ENCODE peak calls at places on chromosomes 7 and 10, in four cellular contexts. W, Z, B and H are unnamed samples.

GRCh38 chr10:19412531-19412930 is 363.9 kb downstream of the MALRD1 start:
- DNase-seq in Z (no peak), W (no peak), B (peak; percentile 74), H (peak; percentile 17)

GRCh38 chr10:29535012-29535777 is 99.6 kb downstream of the SVIL start:
- DNase-seq in Z (no peak), W (peak; percentile 69), B (peak; percentile 79), H (peak; percentile 50)

GRCh38 chr7:123220396-123220795 is 20.6 kb upstream of the SLC13A1 start:
- DNase-seq in W (no peak), Z (no peak), B (peak; percentile 22), H (no peak)

GRCh38 chr10:61110188-61110844 is 166.3 kb upstream of the RHOBTB1 start:
- DNase-seq in W (no peak), Z (no peak), B (peak; percentile 92), H (no peak)

GRCh38 chr10:30151581-30152389 is 92.4 kb upstream of the JCAD start:
- DNase-seq in Z (peak; percentile 21), W (peak; percentile 84), B (peak; percentile 93), H (peak; percentile 87)

GRCh38 chr7:81430150-81430549 is 339.7 kb downstream of the HGF start:
- DNase-seq in Z (no peak), B (peak; percentile 17), W (no peak), H (no peak)

GRCh38 chr10:6347391-6347951 is 144.7 kb downstream of the PFKFB3 start:
- DNase-seq in W (no peak), Z (no peak), B (no peak), H (no peak)

GRCh38 chr10:97781541-97782331 is 9.9 kb upstream of the SFRP5 start:
- DNase-seq in Z (no peak), B (no peak), W (no peak), H (no peak)

GRCh38 chr10:69938541-69938991 is 114.1 kb upstream of the MACROH2A2 start:
- DNase-seq in W (no peak), Z (no peak), B (no peak), H (no peak)

GRCh38 chr10:58892039-58892665 is 284.3 kb upstream of the PHYHIPL start:
- DNase-seq in Z (no peak), B (peak; percentile 4), W (no peak), H (no peak)

GRCh38 chr7:16646427-16647081 is 573 bp downstream of the BZW2 start:
- DNase-seq in Z (no peak), B (peak; percentile 43), W (no peak), H (peak; percentile 43)

GRCh38 chr10:9501944-9502343 is 1447.5 kb downstream of the GATA3 start:
- DNase-seq in W (no peak), B (no peak), Z (no peak), H (no peak)

GRCh38 chr7:114862406-114862805 is 59.5 kb upstream of the MDFIC start:
- DNase-seq in B (no peak), Z (no peak), W (no peak), H (no peak)

GRCh38 chr7:90298145-90299038 is 22.7 kb downstream of the FAM237B start:
- DNase-seq in W (peak; percentile 9), Z (peak; percentile 7), B (peak; percentile 76), H (peak; percentile 57)

GRCh38 chr10:1050555-1050954 is 1.6 kb upstream of the IDI1 start:
- DNase-seq in W (peak; percentile 19), Z (no peak), B (no peak), H (peak; percentile 51)

GRCh38 chr7:82740246-82740848 is 296.8 kb upstream of the CACNA2D1 start:
- DNase-seq in Z (no peak), W (peak; percentile 55), B (peak; percentile 72), H (peak; percentile 57)

GRCh38 chr10:72523062-72523461 is 102.8 kb downstream of the MICU1 start:
- DNase-seq in B (no peak), W (no peak), Z (no peak), H (no peak)

GRCh38 chr10:52778511-52779392 is 6.2 kb upstream of the MBL2 start:
- DNase-seq in Z (no peak), W (no peak), B (peak; percentile 57), H (peak; percentile 27)

GRCh38 chr7:27192546-27193334 is 7.2 kb downstream of the HOXA13 start:
- DNase-seq in W (no peak), Z (no peak), B (no peak), H (no peak)

GRCh38 chr10:67697646-67698245 is 1.8 kb upstream of the CTNNA3 start:
- DNase-seq in W (peak; percentile 14), B (peak; percentile 71), Z (no peak), H (no peak)

GRCh38 chr10:95505084-95505610 is 56.0 kb downstream of the SORBS1 start:
- DNase-seq in Z (no peak), W (no peak), B (no peak), H (no peak)

DNA sequence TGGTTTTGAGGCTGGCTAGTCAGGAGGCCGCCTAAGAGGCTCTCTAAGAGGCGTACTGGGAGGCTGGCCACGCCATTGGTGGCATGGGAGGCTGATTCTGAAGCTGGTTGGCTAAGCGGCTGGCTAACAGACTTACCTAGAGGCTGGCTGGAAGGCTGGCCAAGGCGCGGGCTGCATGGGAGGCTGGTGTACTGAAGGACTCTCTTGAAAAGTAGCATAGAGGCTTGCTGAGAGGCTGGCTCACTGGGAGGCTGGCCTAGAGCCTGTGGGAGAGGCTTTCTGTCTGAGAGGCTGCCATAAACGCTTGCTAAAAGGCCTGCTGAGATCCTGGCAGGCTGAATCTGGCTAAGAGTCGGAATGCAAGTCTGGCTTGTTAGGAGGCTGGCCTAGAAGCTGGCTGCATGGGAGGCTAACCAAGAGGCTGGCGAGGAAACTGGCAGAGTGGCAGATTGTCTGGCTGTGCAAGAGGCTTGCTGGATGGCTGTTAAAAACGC is 134.4 kb downstream of the OR13A1 start:
- DNase-seq in W (no peak), Z (no peak), B (no peak), H (no peak)
- H2AFZ ChIP-seq in W (no peak overlapping the region), Z (no peak overlapping the region), B (no peak overlapping the region), H (no peak overlapping the region)

GRCh38 chr7:3264693-3265339 is 36.2 kb upstream of the SDK1 start:
- DNase-seq in W (no peak), Z (no peak), B (no peak), H (no peak)
- H2AFZ ChIP-seq in W (no peak overlapping the region), Z (no peak overlapping the region), B (no peak overlapping the region), H (no peak overlapping the region)

GRCh38 chr10:78460204-78460603 is 426.5 kb downstream of the RPS24 start:
- DNase-seq in W (no peak), B (no peak), Z (no peak), H (no peak)
- H2AFZ ChIP-seq in W (no peak overlapping the region), B (no peak overlapping the region), Z (no peak overlapping the region), H (no peak overlapping the region)

GRCh38 chr10:83682399-83682798 is 456.9 kb upstream of the GHITM start:
- DNase-seq in W (no peak), Z (no peak), B (no peak), H (peak; percentile 93)

GRCh38 chr10:83678850-83679249 is 460.5 kb upstream of the GHITM start:
- DNase-seq in W (no peak), B (no peak), Z (no peak), H (no peak)

GRCh38 chr10:83680470-83680891 is 458.8 kb upstream of the GHITM start:
- DNase-seq in W (no peak), Z (no peak), B (no peak), H (no peak)

GRCh38 chr10:83677795-83678194 is 461.5 kb upstream of the GHITM start:
- DNase-seq in Z (no peak), W (no peak), B (no peak), H (no peak)
- H2AFZ ChIP-seq in Z (no peak overlapping the region), W (no peak overlapping the region), B (no peak overlapping the region), H (no peak overlapping the region)

GRCh38 chr7:22230238-22230637 is 126.7 kb downstream of the RAPGEF5 start:
- DNase-seq in B (no peak), W (no peak), Z (no peak), H (no peak)
- H2AFZ ChIP-seq in B (no peak overlapping the region), W (no peak overlapping the region), Z (no peak overlapping the region), H (no peak overlapping the region)

GRCh38 chr10:133159950-133160812 is at the start of gene KNDC1:
- DNase-seq in B (peak; percentile 15), W (peak; percentile 32), Z (no peak), H (no peak)
- H2AFZ ChIP-seq in B (no peak within 1 kb of the TSS), W (no peak within 1 kb of the TSS), Z (no peak within 1 kb of the TSS), H (no peak within 1 kb of the TSS)